ENCODE peak calls at places on chromosomes 13 and 19, in ten cellular contexts. G is ELR, T is NT2/D1, D is AG20443, L is cardiac muscle cell, Z is COLO829, Q is memory B cell, X is fibroblast of pulmonary artery, K is hepatic stellate cell, B is lower leg skin. I is an unnamed sample.

GRCh38 chr13:20161275-20161950 is 561 bp upstream of the GJA3 start:
- DNase-seq in G (peak), T (no peak), D (no peak), L (peak), Z (no peak), Q (peak), X (no peak), K (no peak), B (no peak), I (no peak)

GRCh38 chr13:110458594-110459365 is 102.7 kb downstream of the RAB20 start:
- DNase-seq in G (no peak), T (no peak), D (no peak), L (no peak), Z (no peak), Q (no peak), X (no peak), K (no peak), B (no peak), I (no peak)

GRCh38 chr19:54434112-54434861 is 14.7 kb upstream of the LENG8 start:
- DNase-seq in G (no peak), T (no peak), D (no peak), L (no peak), Z (no peak), Q (no peak), X (no peak), K (no peak), B (no peak), I (no peak)

GRCh38 chr13:114230575-114230974 is 4.1 kb upstream of the CDC16 start:
- DNase-seq in G (no peak), T (no peak), D (no peak), L (no peak), Z (no peak), Q (no peak), X (no peak), K (no peak), B (no peak), I (no peak)

GRCh38 chr19:51375504-51376221 is 3.2 kb upstream of the NKG7 start:
- DNase-seq in G (no peak), T (no peak), D (no peak), L (no peak), Z (no peak), Q (no peak), X (no peak), K (no peak), B (no peak), I (no peak)

GRCh38 chr19:16457195-16457953 is 14.4 kb downstream of the EPS15L1 start:
- DNase-seq in G (peak), T (no peak), D (peak), L (peak), Z (peak), Q (no peak), X (peak), K (peak), B (no peak), I (peak)

GRCh38 chr13:53242015-53242414 is 213.4 kb downstream of the OLFM4 start:
- DNase-seq in G (no peak), T (no peak), D (no peak), L (no peak), Z (no peak), Q (no peak), X (no peak), K (no peak), B (no peak), I (no peak)

GRCh38 chr13:113367020-113367560 is 3.2 kb upstream of the GRTP1 start:
- DNase-seq in G (no peak), T (no peak), D (no peak), L (no peak), Z (no peak), Q (no peak), X (no peak), K (no peak), B (no peak), I (no peak)

GRCh38 chr13:20221772-20222171 is 10.3 kb downstream of the GJB6 start:
- DNase-seq in G (no peak), T (no peak), D (peak), L (peak), Z (no peak), Q (no peak), X (no peak), K (no peak), B (no peak), I (peak)

GRCh38 chr19:33393286-33394005 is 19.9 kb downstream of the CEBPG start:
- DNase-seq in G (no peak), T (no peak), D (no peak), L (no peak), Z (no peak), Q (no peak), X (no peak), K (no peak), B (no peak), I (no peak)

GRCh38 chr19:33797821-33798633 is 1.4 kb downstream of the KCTD15 start:
- DNase-seq in G (peak), T (no peak), D (peak), L (peak), Z (no peak), Q (no peak), X (peak), K (peak), B (no peak), I (no peak)

GRCh38 chr13:91347996-91348905 is 764 bp downstream of the MIR17HG start:
- DNase-seq in G (peak), T (no peak), D (peak), L (peak), Z (peak), Q (peak), X (peak), K (peak), B (peak), I (peak)

I was measured in MCF 10A.